ENCODE peak calls at places on chromosomes 3 and 15, in four cellular contexts. M is stimulated activated CD4-positive, alpha-beta T cell treated with anti-CD3 and anti-CD28 coated beads, Interleukin-1b, Interleukin-23, amount 100 ng/mL, for 48 hours; N is Peyer's patch; R is adrenal gland. L is an unnamed sample.

GRCh38 chr3:99544819-99545281 is 93.5 kb upstream of the COL8A1 start:
- DNase-seq in R (peak), M (no peak), N (no peak), L (no peak)

GRCh38 chr3:8325306-8325705 is 176.3 kb upstream of the LMCD1 start:
- DNase-seq in M (no peak), R (peak), N (no peak), L (no peak)

GRCh38 chr3:25508901-25509300 is 80.8 kb downstream of the RARB start:
- DNase-seq in R (no peak), M (no peak), N (no peak), L (no peak)

GRCh38 chr3:16546186-16547004 is 32.9 kb upstream of the RFTN1 start:
- DNase-seq in N (no peak), M (no peak), R (peak), L (no peak)

GRCh38 chr3:134092231-134092701 is 62.5 kb upstream of the SLCO2A1 start:
- DNase-seq in N (no peak), M (no peak), R (no peak), L (no peak)

GRCh38 chr3:27545061-27545460 is 60.9 kb upstream of the SLC4A7 start:
- DNase-seq in M (no peak), R (no peak), N (no peak), L (no peak)

GRCh38 chr3:172124271-172124670 is 84.9 kb downstream of the FNDC3B start:
- DNase-seq in R (no peak), N (no peak), M (no peak), L (no peak)

GRCh38 chr3:159080821-159081220 is 279.0 kb downstream of the MFSD1 start:
- DNase-seq in N (no peak), R (no peak), M (no peak), L (no peak)

GRCh38 chr15:56916825-56917477 is 1.5 kb upstream of the TCF12 start:
- DNase-seq in N (no peak), R (no peak), M (no peak), L (no peak)

GRCh38 chr15:68820205-68820588 is 498 bp downstream of the ANP32A start:
- DNase-seq in M (peak), R (peak), N (peak), L (no peak)

GRCh38 chr3:157115069-157116006 is 44.6 kb downstream of the CCNL1 start:
- DNase-seq in R (peak), M (no peak), N (no peak), L (no peak)

GRCh38 chr15:72782274-72782992 is 1.1 kb downstream of the ADPGK start:
- DNase-seq in M (peak), N (no peak), R (no peak), L (no peak)

GRCh38 chr3:2504912-2505311 is 406.2 kb downstream of the CNTN4 start:
- DNase-seq in R (no peak), N (no peak), M (no peak), L (no peak)

GRCh38 chr3:129449279-129450115 is 9.5 kb downstream of the IFT122 start:
- DNase-seq in N (no peak), R (no peak), M (no peak), L (no peak)

GRCh38 chr3:194481103-194481502 is 5.7 kb downstream of the ATP13A3 start:
- DNase-seq in R (no peak), N (no peak), M (no peak), L (peak)

GRCh38 chr15:52870015-52870414 is 79.9 kb upstream of the ONECUT1 start:
- DNase-seq in N (no peak), M (no peak), R (no peak), L (no peak)

GRCh38 chr3:42557849-42558248 is 23.9 kb downstream of the SEC22C start:
- DNase-seq in M (no peak), N (peak), R (no peak), L (no peak)

GRCh38 chr15:55277116-55277564 is 12.5 kb downstream of the RAB27A start:
- DNase-seq in M (peak), N (peak), R (no peak), L (no peak)

GRCh38 chr15:19987389-19988048 is 554.1 kb downstream of the GOLGA6L6 start:
- DNase-seq in M (peak), R (no peak), N (no peak), L (no peak)

GRCh38 chr15:62809106-62809967 is 233.2 kb upstream of the TPM1 start:
- DNase-seq in M (no peak), R (no peak), N (no peak), L (no peak)